ENCODE peak calls at places on chromosomes 16 and 17, in ten cellular contexts. M, K, Z, B, L, F, R, E, Y and Q are unnamed samples.

GRCh38 chr17:12302711-12303110 is 282.0 kb downstream of the MAP2K4 start:
- DNase-seq in M (no peak), K (no peak), Z (no peak), B (no peak), L (no peak), F (no peak), R (no peak), E (no peak), Y (no peak), Q (no peak)

GRCh38 chr17:57874434-57875108 is 24.7 kb upstream of the MRPS23 start:
- DNase-seq in M (peak; percentile 58), K (no peak), Z (peak; percentile 87), B (no peak), L (peak; percentile 91), F (peak; percentile 97), R (peak; percentile 80), E (peak; percentile 74), Y (no peak), Q (no peak)

GRCh38 chr17:55572599-55572998 is 61.3 kb upstream of the SMIM36 start:
- DNase-seq in M (no peak), K (no peak), Z (no peak), B (no peak), L (no peak), F (no peak), R (no peak), E (no peak), Y (no peak), Q (no peak)

GRCh38 chr16:22977294-22977697 is 163.3 kb downstream of the HS3ST2 start:
- DNase-seq in M (peak; percentile 8), K (no peak), Z (no peak), B (no peak), L (no peak), F (no peak), R (no peak), E (no peak), Y (no peak), Q (no peak)

GRCh38 chr16:57998484-57998883 is 2.0 kb downstream of the ZNF319 start:
- DNase-seq in M (peak; percentile 81), K (peak; percentile 54), Z (peak; percentile 38), B (no peak), L (no peak), F (peak; percentile 81), R (no peak), E (no peak), Y (no peak), Q (peak; percentile 51)

GRCh38 chr16:50499254-50499653 is 48.9 kb upstream of the NKD1 start:
- DNase-seq in M (no peak), K (no peak), Z (no peak), B (no peak), L (no peak), F (no peak), R (no peak), E (no peak), Y (no peak), Q (no peak)

GRCh38 chr17:31274252-31274651 is 22.8 kb downstream of the OMG start:
- DNase-seq in M (peak; percentile 87), K (no peak), Z (peak; percentile 93), B (no peak), L (no peak), F (no peak), R (no peak), E (no peak), Y (no peak), Q (no peak)

GRCh38 chr17:38911081-38911730 is 14.2 kb upstream of the LASP1NB start:
- DNase-seq in M (no peak), K (no peak), Z (no peak), B (no peak), L (peak; percentile 2), F (peak; percentile 23), R (peak; percentile 10), E (no peak), Y (no peak), Q (no peak)

GRCh38 chr17:17075037-17075755 is 32.9 kb downstream of the MPRIP start:
- DNase-seq in M (peak; percentile 54), K (peak; percentile 12), Z (peak; percentile 79), B (no peak), L (peak; percentile 68), F (no peak), R (peak; percentile 79), E (peak; percentile 44), Y (no peak), Q (peak; percentile 21)

GRCh38 chr17:47618416-47618815 is 31.3 kb upstream of the KPNB1 start:
- DNase-seq in M (no peak), K (no peak), Z (peak; percentile 19), B (no peak), L (no peak), F (no peak), R (no peak), E (no peak), Y (no peak), Q (no peak)

GRCh38 chr16:37511-37910 is 15.9 kb downstream of the POLR3K start:
- DNase-seq in M (no peak), K (no peak), Z (peak; percentile 8), B (no peak), L (no peak), F (no peak), R (no peak), E (no peak), Y (no peak), Q (no peak)

GRCh38 chr16:85522842-85523601 is 90.1 kb upstream of the GSE1 start:
- DNase-seq in M (no peak), K (no peak), Z (peak; percentile 51), B (no peak), L (peak; percentile 57), F (no peak), R (no peak), E (peak; percentile 48), Y (no peak), Q (no peak)

GRCh38 chr17:77548967-77549366 is 408.2 kb downstream of the SEC14L1 start:
- DNase-seq in M (no peak), K (no peak), Z (no peak), B (no peak), L (no peak), F (no peak), R (no peak), E (no peak), Y (no peak), Q (no peak)

GRCh38 chr16:79283578-79283977 is 317.0 kb downstream of the MAF start:
- DNase-seq in M (no peak), K (peak; percentile 13), Z (no peak), B (no peak), L (no peak), F (no peak), R (no peak), E (no peak), Y (no peak), Q (no peak)

DNA sequence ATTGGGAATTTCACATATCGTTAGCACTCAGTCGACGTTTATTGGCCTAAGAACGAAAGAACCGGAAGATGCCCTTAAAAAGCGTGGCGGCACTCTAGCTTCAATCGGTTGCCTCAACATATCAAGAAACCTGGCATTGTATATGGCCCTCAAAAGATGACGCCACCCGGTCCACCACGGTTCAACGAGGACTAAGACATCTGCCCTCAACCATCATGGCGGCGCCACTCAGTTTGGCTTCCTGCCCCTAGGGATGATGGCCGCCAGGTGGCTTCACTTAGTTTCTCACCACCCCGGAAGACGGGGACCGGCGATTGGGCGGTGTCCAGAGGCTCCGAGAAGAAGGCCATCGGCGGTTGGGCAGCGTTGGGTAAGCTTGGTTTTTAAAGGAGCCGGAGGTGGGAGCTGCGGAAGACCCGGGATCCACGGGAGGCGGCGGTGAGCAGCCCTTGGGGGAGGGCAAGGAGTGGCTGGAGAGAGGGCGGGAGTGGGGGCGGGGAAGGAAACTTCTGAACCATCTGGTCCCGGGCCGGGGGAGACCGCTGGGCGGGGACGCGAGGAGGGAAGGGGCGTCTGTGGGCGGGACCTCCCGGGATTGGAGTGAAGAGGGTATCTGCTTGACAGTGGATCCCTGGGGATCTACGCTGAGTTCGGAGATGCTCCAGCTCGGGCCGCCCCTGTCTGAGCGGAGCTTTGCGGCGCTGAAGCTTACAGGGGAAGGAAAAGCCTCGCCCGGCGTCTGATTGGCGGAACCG is at the start of gene PRR14:
- DNase-seq in M (peak; percentile 99), K (peak; percentile 98), Z (peak; percentile 100), B (peak; percentile 93), L (peak; percentile 100), F (peak; percentile 100), R (peak; percentile 100), E (peak; percentile 100), Y (peak; percentile 97), Q (peak; percentile 100)
- TF ChIP-seq CTCF in M (no peak), K (no peak), Z (peak; percentile 3), B (no peak), L (peak; percentile 47), F (no peak), R (peak; percentile 75), E (peak; percentile 63), Y (no peak), Q (no peak)

GRCh38 chr17:27319536-27320221 is 25.8 kb downstream of the WSB1 start:
- DNase-seq in M (no peak), K (no peak), Z (peak; percentile 80), B (no peak), L (peak; percentile 84), F (peak; percentile 28), R (peak; percentile 73), E (peak; percentile 76), Y (no peak), Q (no peak)
- TF ChIP-seq CTCF in M (no peak), K (no peak), Z (no peak), B (no peak), L (no peak), F (no peak), R (no peak), E (no peak), Y (no peak), Q (no peak)

GRCh38 chr17:28346746-28347246 is 10.5 kb downstream of the POLDIP2 start:
- DNase-seq in M (no peak), K (no peak), Z (no peak), B (no peak), L (no peak), F (peak; percentile 49), R (peak; percentile 57), E (no peak), Y (no peak), Q (peak; percentile 4)
- TF ChIP-seq CTCF in M (no peak), K (no peak), Z (peak; percentile 42), B (no peak), L (peak; percentile 47), F (peak; percentile 51), R (peak; percentile 42), E (no peak), Y (no peak), Q (no peak)

GRCh38 chr16:73051216-73051615 is 3.3 kb upstream of the ZFHX3 start:
- DNase-seq in M (no peak), K (no peak), Z (no peak), B (no peak), L (no peak), F (no peak), R (no peak), E (no peak), Y (no peak), Q (peak; percentile 17)

GRCh38 chr16:73051903-73052302 is 4.0 kb upstream of the ZFHX3 start:
- DNase-seq in M (no peak), K (no peak), Z (no peak), B (no peak), L (no peak), F (no peak), R (no peak), E (no peak), Y (no peak), Q (no peak)

GRCh38 chr16:73048292-73049050 is 543 bp upstream of the ZFHX3 start:
- DNase-seq in M (no peak), K (no peak), Z (peak; percentile 22), B (no peak), L (peak; percentile 74), F (no peak), R (peak; percentile 29), E (peak; percentile 73), Y (no peak), Q (no peak)

GRCh38 chr16:73049051-73049910 is 1.4 kb upstream of the ZFHX3 start:
- DNase-seq in M (no peak), K (no peak), Z (no peak), B (no peak), L (no peak), F (no peak), R (no peak), E (peak; percentile 20), Y (no peak), Q (no peak)

GRCh38 chr16:73050115-73051099 is 2.5 kb upstream of the ZFHX3 start:
- DNase-seq in M (no peak), K (no peak), Z (no peak), B (no peak), L (no peak), F (no peak), R (no peak), E (peak; percentile 17), Y (no peak), Q (no peak)
- TF ChIP-seq CTCF in M (no peak), K (no peak), Z (no peak), B (no peak), L (no peak), F (no peak), R (no peak), E (no peak), Y (no peak), Q (no peak)